ENCODE peak calls at places on chromosomes 4 and X, in seven cellular contexts. L, V, J, P, R, T and X are unnamed samples.

GRCh38 chr4:185023471-185023870 is 5.2 kb downstream of the HELT start:
- DNase-seq in L (no peak), V (no peak), J (no peak), P (no peak), R (no peak), T (no peak), X (no peak)

GRCh38 chr4:148369919-148370318 is 72.3 kb downstream of the NR3C2 start:
- DNase-seq in L (no peak), V (no peak), J (no peak), P (no peak), R (peak), T (no peak), X (no peak)

GRCh38 chr4:10180927-10181744 is 64.5 kb upstream of the WDR1 start:
- DNase-seq in L (no peak), V (no peak), J (peak), P (no peak), R (no peak), T (no peak), X (no peak)

GRCh38 chr4:16915956-16916355 is 17.5 kb upstream of the LDB2 start:
- DNase-seq in L (no peak), V (no peak), J (no peak), P (no peak), R (no peak), T (no peak), X (no peak)

GRCh38 chr4:149296503-149296902 is 519.1 kb downstream of the IQCM start:
- DNase-seq in L (no peak), V (no peak), J (no peak), P (no peak), R (no peak), T (no peak), X (peak)

GRCh38 chrX:55598333-55598732 is 24.9 kb upstream of the FOXR2 start:
- DNase-seq in L (no peak), V (no peak), J (no peak), P (no peak), R (no peak), T (no peak), X (no peak)

GRCh38 chr4:64581422-64581821 is 172.2 kb upstream of the TECRL start:
- DNase-seq in L (no peak), V (no peak), J (no peak), P (no peak), R (no peak), T (no peak), X (peak)

GRCh38 chr4:929096-929765 is 2.9 kb downstream of the GAK start:
- DNase-seq in L (peak), V (no peak), J (no peak), P (no peak), R (no peak), T (no peak), X (no peak)

GRCh38 chr4:122541996-122542395 is 78.9 kb downstream of the IL21 start:
- DNase-seq in L (no peak), V (no peak), J (no peak), P (no peak), R (no peak), T (no peak), X (no peak)

GRCh38 chr4:158630893-158631292 is 40.8 kb downstream of the C4orf46 start:
- DNase-seq in L (no peak), V (no peak), J (no peak), P (no peak), R (no peak), T (no peak), X (no peak)

GRCh38 chrX:111447298-111447697 is 35.3 kb upstream of the DCX start:
- DNase-seq in L (peak), V (peak), J (peak), P (peak), R (peak), T (no peak), X (no peak)
- TF ChIP-seq JUND in L (no peak), V (no peak), J (no peak), P (no peak), R (no peak), T (no peak), X (no peak)

GRCh38 chrX:45748443-45748842 is 547.8 kb upstream of the DIPK2B start:
- DNase-seq in L (no peak), V (no peak), J (no peak), P (no peak), R (no peak), T (no peak), X (no peak)
- TF ChIP-seq JUND in L (no peak), V (no peak), J (no peak), P (no peak), R (no peak), T (no peak), X (no peak)

GRCh38 chr4:123890889-123891288 is 494.3 kb downstream of the SPRY1 start:
- DNase-seq in L (no peak), V (no peak), J (no peak), P (no peak), R (no peak), T (no peak), X (no peak)

GRCh38 chr4:123893746-123894095 is 497.1 kb downstream of the SPRY1 start:
- DNase-seq in L (no peak), V (no peak), J (no peak), P (no peak), R (no peak), T (no peak), X (no peak)

GRCh38 chr4:123891901-123892300 is 495.3 kb downstream of the SPRY1 start:
- DNase-seq in L (no peak), V (no peak), J (no peak), P (no peak), R (no peak), T (no peak), X (no peak)

GRCh38 chr4:123892368-123892961 is 495.9 kb downstream of the SPRY1 start:
- DNase-seq in L (no peak), V (no peak), J (no peak), P (no peak), R (no peak), T (no peak), X (no peak)

GRCh38 chr4:123892997-123893745 is 496.6 kb downstream of the SPRY1 start:
- DNase-seq in L (peak), V (no peak), J (no peak), P (no peak), R (peak), T (no peak), X (no peak)
- TF ChIP-seq JUND in L (peak), V (no peak), J (no peak), P (no peak), R (no peak), T (no peak), X (no peak)

GRCh38 chr4:67885727-67886126 is 1.9 kb upstream of the TMPRSS11D start:
- DNase-seq in L (no peak), V (peak), J (no peak), P (no peak), R (no peak), T (no peak), X (no peak)
- TF ChIP-seq JUND in L (peak), V (peak), J (no peak), P (no peak), R (no peak), T (no peak), X (no peak)

DNA sequence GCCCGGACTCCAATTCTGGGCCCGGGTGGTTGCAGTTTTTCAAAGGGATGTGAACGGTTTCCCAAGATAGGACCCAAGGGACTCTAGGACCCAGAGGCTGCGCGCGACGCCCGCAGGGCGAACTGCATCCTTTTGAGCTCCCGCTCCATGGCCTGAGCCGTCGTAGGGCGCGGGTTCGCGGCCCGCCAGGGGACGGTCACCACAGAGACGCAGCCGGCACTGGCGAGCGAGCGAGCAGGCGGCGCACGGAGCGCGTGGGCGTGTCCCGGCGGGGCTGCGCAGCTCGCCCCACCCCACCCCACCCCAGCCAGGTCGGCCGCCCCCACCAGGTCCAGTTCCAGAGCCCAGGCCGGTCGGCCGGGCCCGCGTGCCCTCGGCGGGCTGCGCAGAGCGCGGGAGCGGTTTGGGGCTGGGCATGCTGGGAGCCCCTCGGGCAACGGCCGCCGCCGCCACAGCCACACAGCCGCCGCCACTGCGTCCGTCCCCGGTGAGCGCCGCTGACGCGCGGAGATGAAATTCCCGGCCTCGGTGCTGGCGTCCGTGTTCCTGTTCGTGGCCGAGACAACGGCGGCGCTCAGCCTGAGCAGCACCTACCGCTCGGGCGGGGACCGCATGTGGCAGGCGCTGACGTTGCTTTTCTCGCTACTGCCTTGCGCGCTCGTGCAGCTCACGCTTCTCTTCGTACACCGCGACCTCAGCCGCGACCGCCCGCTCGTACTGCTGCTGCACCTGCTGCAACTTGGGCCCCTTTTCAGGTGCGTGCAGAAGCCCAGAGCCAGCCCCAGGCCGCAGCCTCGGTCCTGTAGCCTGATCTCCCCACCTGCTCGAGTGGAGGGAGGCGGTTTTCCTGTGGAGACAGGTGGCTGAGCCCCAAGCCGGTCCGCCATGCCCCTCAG is at the start of gene XK:
- DNase-seq in L (peak), V (peak), J (peak), P (peak), R (no peak), T (no peak), X (peak)
- TF ChIP-seq JUND in L (no peak), V (no peak), J (no peak), P (no peak), R (no peak), T (no peak), X (no peak)

DNA sequence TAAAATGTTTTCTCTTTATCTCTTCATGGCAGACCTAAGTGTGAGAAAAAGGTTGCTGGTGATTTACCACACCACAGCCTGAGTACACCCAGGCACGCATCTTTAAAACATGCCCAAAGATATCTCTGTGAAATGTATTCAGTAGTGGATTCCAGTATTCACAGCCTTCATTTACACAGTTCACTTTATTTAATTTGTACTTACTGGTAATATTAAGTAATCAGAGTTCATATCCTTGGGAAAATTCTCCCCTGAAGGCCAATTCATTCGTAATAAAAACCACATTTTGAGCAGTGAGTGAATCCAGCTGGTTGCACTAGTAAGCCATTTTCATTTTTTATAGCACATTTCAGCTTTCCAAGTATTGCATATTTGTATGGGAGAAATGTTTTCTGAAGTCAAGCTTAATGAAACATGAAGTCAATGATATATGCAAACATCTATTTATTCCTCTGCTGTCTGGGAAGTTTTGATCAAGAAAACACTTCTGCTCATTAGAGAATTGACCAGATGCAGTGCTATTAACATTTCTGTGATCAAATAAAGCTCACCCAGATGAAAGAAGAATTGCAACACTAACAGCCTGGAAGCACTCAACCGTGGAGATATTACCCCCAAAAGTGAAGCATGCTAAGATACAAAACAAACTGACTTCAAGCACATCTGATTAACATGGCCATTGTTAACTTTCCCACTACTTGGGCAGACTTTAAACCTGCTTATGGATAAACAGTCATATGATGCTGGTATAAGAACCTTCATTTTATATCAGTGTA is 73.9 kb upstream of the GUCY1A1 start:
- DNase-seq in L (peak), V (no peak), J (no peak), P (no peak), R (no peak), T (no peak), X (no peak)
- TF ChIP-seq JUND in L (no peak), V (no peak), J (no peak), P (no peak), R (no peak), T (no peak), X (no peak)

DNA sequence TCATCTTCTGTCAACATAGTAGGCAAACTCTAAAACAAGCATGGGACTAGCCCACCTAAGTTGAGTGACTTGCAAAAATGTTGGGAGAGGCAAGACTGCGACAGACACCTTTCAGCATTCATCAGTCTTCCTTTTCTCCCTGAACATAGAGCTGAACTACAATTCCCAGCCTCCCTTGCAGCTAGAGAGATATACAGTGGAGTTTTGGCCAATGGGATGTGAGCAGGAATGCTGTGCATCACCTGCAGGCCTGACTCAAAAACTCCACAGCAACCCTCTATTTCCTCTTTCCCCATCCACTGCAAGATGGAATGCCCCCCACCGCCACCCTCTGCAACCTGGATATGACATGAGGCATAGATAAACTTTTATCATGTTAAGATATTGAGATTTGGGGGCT is 66.5 kb downstream of the PDHA1 start:
- DNase-seq in L (no peak), V (no peak), J (no peak), P (no peak), R (no peak), T (no peak), X (no peak)
- TF ChIP-seq JUND in L (no peak), V (no peak), J (no peak), P (no peak), R (no peak), T (no peak), X (no peak)